ENCODE peak calls at places on chromosomes 13 and 19, in seven cellular contexts. V is caudate nucleus; H is endothelial cell; X is stimulated activated naive B cell treated with anti-CD40 and anti-IgM and Interleukin-4, amounts not matched to agents 10 μg/mL and 1 μg/mL and 100 μg/mL, for 72 hours; W is A172; A is cerebellar nuclear complex; G is Daoy. S is an unnamed sample.

GRCh38 chr13:100234006-100234405 is 145.1 kb downstream of the PCCA start:
- DNase-seq in H (no peak), A (no peak), G (no peak), V (no peak), X (no peak), W (no peak), S (no peak)

GRCh38 chr13:42812311-42812710 is 30.9 kb downstream of the FAM216B start:
- DNase-seq in A (no peak), X (no peak), H (no peak), G (no peak), W (no peak), V (no peak), S (no peak)

GRCh38 chr13:95185311-95185710 is 115.9 kb downstream of the ABCC4 start:
- DNase-seq in G (no peak), H (no peak), A (no peak), X (no peak), V (no peak), W (no peak), S (no peak)

GRCh38 chr13:80454245-80454644 is 113.3 kb upstream of the SPRY2 start:
- DNase-seq in H (no peak), X (peak; percentile 8), W (peak; percentile 27), A (no peak), V (no peak), G (no peak), S (no peak)

GRCh38 chr19:14354445-14354844 is 26.8 kb upstream of the ADGRE5 start:
- DNase-seq in X (no peak), V (no peak), A (no peak), H (no peak), G (no peak), W (no peak), S (no peak)

GRCh38 chr13:28584873-28585317 is 74.0 kb upstream of the POMP start:
- DNase-seq in G (no peak), A (no peak), W (peak; percentile 54), H (no peak), V (no peak), X (no peak), S (no peak)

GRCh38 chr19:48982280-48982679 is 10.8 kb downstream of the GYS1 start:
- DNase-seq in W (no peak), G (no peak), A (no peak), H (no peak), V (no peak), X (no peak), S (peak; percentile 58)

GRCh38 chr19:28126499-28126898 is 1086.5 kb downstream of the UQCRFS1 start:
- DNase-seq in X (no peak), A (no peak), W (no peak), V (no peak), G (no peak), H (no peak), S (no peak)

GRCh38 chr13:53010374-53011105 is 18.1 kb upstream of the OLFM4 start:
- DNase-seq in G (peak; percentile 59), V (no peak), A (no peak), X (no peak), H (no peak), W (peak; percentile 74), S (no peak)

GRCh38 chr13:31022491-31022890 is 90.0 kb downstream of the TEX26 start:
- DNase-seq in H (no peak), W (no peak), A (no peak), X (no peak), V (no peak), G (no peak), S (no peak)

GRCh38 chr19:11422163-11423068 is 3.3 kb upstream of the RGL3 start:
- DNase-seq in W (no peak), V (no peak), H (peak; percentile 39), G (peak; percentile 77), A (no peak), X (peak; percentile 95), S (peak; percentile 52)